ENCODE peak calls at places on chromosomes 13 and 19, in nine cellular contexts. K is posterior cingulate gyrus; Z is T-helper 1 cell; B is neuronal stem cell; I is NB4; S is ELR; D is lower leg skin; C is AG09319; M is stimulated activated CD4-positive, alpha-beta T cell treated with anti-CD3 and anti-CD28 coated beads, Interleukin-12 subunit alpha, Interleukin-12 subunit beta, amount 100 ng/mL, for 48 hours. P is an unnamed sample.

GRCh38 chr13:23321534-23322241 is 111.8 kb downstream of the SACS start:
- DNase-seq in K (peak), Z (no peak), B (no peak), I (no peak), S (peak), D (peak), C (peak), M (no peak), P (peak)

GRCh38 chr13:21106089-21106488 is 44.7 kb upstream of the LATS2 start:
- DNase-seq in K (no peak), Z (no peak), B (no peak), I (no peak), S (peak), D (no peak), C (no peak), M (no peak), P (no peak)

GRCh38 chr19:2770055-2771013 is 12.7 kb downstream of the SGTA start:
- DNase-seq in K (no peak), Z (no peak), B (no peak), I (no peak), S (no peak), D (no peak), C (no peak), M (no peak), P (peak)

GRCh38 chr13:26052136-26052736 is 420 bp upstream of the SHISA2 start:
- DNase-seq in K (no peak), Z (no peak), B (no peak), I (no peak), S (no peak), D (no peak), C (no peak), M (no peak), P (no peak)

GRCh38 chr13:79933389-79933788 is 407.5 kb downstream of the SPRY2 start:
- DNase-seq in K (no peak), Z (no peak), B (no peak), I (no peak), S (no peak), D (no peak), C (no peak), M (no peak), P (no peak)

GRCh38 chr19:8113017-8113416 is 36.4 kb downstream of the FBN3 start:
- DNase-seq in K (peak), Z (no peak), B (no peak), I (peak), S (no peak), D (no peak), C (no peak), M (no peak), P (no peak)

GRCh38 chr13:20714563-20715339 is 11.3 kb downstream of the IL17D start:
- DNase-seq in K (no peak), Z (no peak), B (no peak), I (no peak), S (no peak), D (peak), C (peak), M (no peak), P (no peak)

GRCh38 chr13:31020996-31021395 is 88.5 kb downstream of the TEX26 start:
- DNase-seq in K (no peak), Z (no peak), B (no peak), I (no peak), S (no peak), D (no peak), C (no peak), M (no peak), P (no peak)

GRCh38 chr19:4538601-4538954 is 1.3 kb downstream of the LRG1 start:
- DNase-seq in K (no peak), Z (no peak), B (no peak), I (no peak), S (no peak), D (no peak), C (no peak), M (no peak), P (no peak)

GRCh38 chr13:85798999-85799646 is at the start of gene SLITRK6:
- DNase-seq in K (no peak), Z (no peak), B (peak), I (peak), S (peak), D (peak), C (peak), M (no peak), P (peak)

GRCh38 chr19:13621413-13621812 is 115.1 kb upstream of the CACNA1A start:
- DNase-seq in K (peak), Z (no peak), B (no peak), I (peak), S (peak), D (no peak), C (peak), M (peak), P (no peak)

GRCh38 chr19:372306-372890 is 27.8 kb upstream of the MIER2 start:
- DNase-seq in K (no peak), Z (no peak), B (no peak), I (no peak), S (no peak), D (no peak), C (peak), M (no peak), P (no peak)

GRCh38 chr19:996051-996838 is 4.0 kb upstream of the GRIN3B start:
- DNase-seq in K (no peak), Z (peak), B (no peak), I (peak), S (peak), D (no peak), C (no peak), M (peak), P (no peak)

GRCh38 chr13:25928941-25929505 is 122.8 kb downstream of the SHISA2 start:
- DNase-seq in K (no peak), Z (no peak), B (no peak), I (no peak), S (no peak), D (no peak), C (no peak), M (no peak), P (no peak)

P was measured in ureter.